ENCODE peak calls at places on chromosome 10, in four cellular contexts. E is keratinocyte, M is cardiac muscle cell, I is esophagus squamous epithelium. S is an unnamed sample.

GRCh38 chr10:132893090-132893489 is 49.3 kb downstream of the CFAP46 start:
- DNase-seq in M (no peak), E (no peak), I (no peak), S (no peak)

GRCh38 chr10:9214618-9215017 is 1160.1 kb downstream of the GATA3 start:
- DNase-seq in I (no peak), E (no peak), M (no peak), S (no peak)

GRCh38 chr10:72086466-72087391 is 1.6 kb downstream of the SPOCK2 start:
- DNase-seq in I (no peak), M (peak), E (no peak), S (no peak)

GRCh38 chr10:58264780-58265179 is 2.9 kb downstream of the IPMK start:
- DNase-seq in M (peak), E (no peak), I (no peak), S (no peak)

GRCh38 chr10:15419279-15419874 is 48.3 kb upstream of the FAM171A1 start:
- DNase-seq in I (no peak), M (peak), E (no peak), S (no peak)

GRCh38 chr10:100912013-100912608 is 652 bp upstream of the SLF2 start:
- DNase-seq in E (no peak), I (no peak), M (no peak), S (no peak)

GRCh38 chr10:103102195-103102594 is 90.9 kb downstream of the NT5C2 start:
- DNase-seq in E (no peak), M (no peak), I (no peak), S (no peak)

GRCh38 chr10:22976535-22976934 is 48.7 kb downstream of the ARMC3 start:
- DNase-seq in I (no peak), M (no peak), E (no peak), S (no peak)

GRCh38 chr10:60139798-60140566 is 233.6 kb upstream of the CCDC6 start:
- DNase-seq in M (peak), E (no peak), I (no peak), S (no peak)

GRCh38 chr10:86374664-86375063 is 8.1 kb upstream of the GRID1 start:
- DNase-seq in M (no peak), E (no peak), I (no peak), S (no peak)

GRCh38 chr10:112751651-112752050 is 198.4 kb upstream of the TCF7L2 start:
- DNase-seq in I (no peak), M (no peak), E (no peak), S (no peak)

GRCh38 chr10:30188101-30188500 is 128.7 kb upstream of the JCAD start:
- DNase-seq in I (no peak), M (no peak), E (no peak), S (no peak)

GRCh38 chr10:57222129-57222528 is 861.1 kb upstream of the ZWINT start:
- DNase-seq in I (no peak), M (no peak), E (no peak), S (no peak)

GRCh38 chr10:72068901-72069446 is 19.4 kb downstream of the SPOCK2 start:
- DNase-seq in I (no peak), E (no peak), M (no peak), S (no peak)

GRCh38 chr10:108852211-108852610 is 1071.1 kb downstream of the XPNPEP1 start:
- DNase-seq in I (no peak), E (no peak), M (no peak), S (no peak)

GRCh38 chr10:132570771-132571564 is 33.4 kb downstream of the INPP5A start:
- DNase-seq in E (peak), I (peak), M (no peak), S (no peak)

DNA sequence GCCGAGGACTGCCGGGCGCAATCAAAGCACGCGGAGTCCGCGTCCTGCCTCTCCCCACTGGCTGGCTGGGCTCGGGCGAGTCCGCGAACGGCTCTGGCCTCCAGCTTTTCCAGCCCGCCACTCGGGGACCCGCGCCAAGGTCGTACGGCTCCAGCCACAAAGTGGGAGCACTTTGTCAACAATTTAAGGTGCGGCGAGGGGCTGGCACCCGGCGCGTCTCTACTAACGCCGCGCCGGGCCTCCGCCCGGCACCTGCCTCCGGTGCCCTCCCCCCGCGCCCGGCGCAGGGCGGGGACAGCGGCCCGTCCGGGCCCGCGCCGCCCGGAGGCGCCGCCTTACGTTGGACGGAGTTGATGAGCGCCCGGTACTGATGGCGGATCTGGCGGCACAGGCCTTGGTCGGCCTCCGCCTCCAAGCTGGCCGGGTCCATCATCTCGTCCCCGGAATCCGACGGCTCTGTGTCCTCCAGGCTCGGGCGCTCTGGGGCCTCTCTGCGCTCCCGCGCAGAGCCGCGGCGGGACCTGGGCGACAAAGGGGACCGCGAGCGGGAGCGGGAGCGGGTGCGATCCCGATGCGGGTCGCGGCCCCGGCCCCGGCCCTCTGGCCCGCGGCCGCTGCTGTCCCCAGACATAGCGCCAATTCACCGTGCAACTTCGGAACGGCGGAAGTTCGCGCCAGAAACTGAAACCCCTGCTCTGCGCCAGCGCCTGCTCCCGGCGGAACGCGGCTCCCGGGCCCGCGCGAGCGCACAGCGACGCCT is at the start of gene NSMCE4A:
- DNase-seq in E (no peak), I (no peak), M (peak), S (no peak)
- TF ChIP-seq CTCF in E (no peak), I (no peak), M (peak), S (no peak)

GRCh38 chr10:92470026-92470425 is 103.9 kb downstream of the IDE start:
- DNase-seq in M (no peak), I (no peak), E (no peak), S (no peak)
- H3K27ac ChIP-seq in M (no peak), I (no peak), E (no peak), S (no peak)

GRCh38 chr10:89339860-89340259 is 12.1 kb downstream of the IFIT3 start:
- DNase-seq in M (no peak), I (no peak), E (no peak), S (no peak)
- TF ChIP-seq CTCF in M (no peak), I (no peak), E (no peak), S (no peak)

DNA sequence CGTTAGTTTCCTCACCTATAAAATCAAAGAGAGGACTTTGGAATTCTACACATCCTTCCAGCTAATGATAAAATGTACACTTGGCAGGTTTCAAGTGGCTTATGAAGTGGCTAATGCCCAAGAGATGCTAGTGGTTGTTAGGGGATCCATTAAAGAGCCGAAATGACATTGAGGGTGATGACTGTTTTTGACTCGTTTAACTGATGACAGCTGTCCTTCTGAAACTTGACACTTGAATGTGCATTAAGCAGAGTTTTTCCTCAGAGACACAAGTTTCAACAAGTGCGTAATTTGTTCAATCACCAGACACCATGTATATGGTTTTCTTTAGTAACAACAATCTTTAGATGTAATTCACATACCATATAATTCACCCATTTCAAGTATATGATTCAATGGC is 1.6 kb upstream of the PRF1 start:
- DNase-seq in I (no peak), M (no peak), E (no peak), S (no peak)
- H3K27ac ChIP-seq in I (no peak), M (no peak), E (no peak), S (no peak)

DNA sequence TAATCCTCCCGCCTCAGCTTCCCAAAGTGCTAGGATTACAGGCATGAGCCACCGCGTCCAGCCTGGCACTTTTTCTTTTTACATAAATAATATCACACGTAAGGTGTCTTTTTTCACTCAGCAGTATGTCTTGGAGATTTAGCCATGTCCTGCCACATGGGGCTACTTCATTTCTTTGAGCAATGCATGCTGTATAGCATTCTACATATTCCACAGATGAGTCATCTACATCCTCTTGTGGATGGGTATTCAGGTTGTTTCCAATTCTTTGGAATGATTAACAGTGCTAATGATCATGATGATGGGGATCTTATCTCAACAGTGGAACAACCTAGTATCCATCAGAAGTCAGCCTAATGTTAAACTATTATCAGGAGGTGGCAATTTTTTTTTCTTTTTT is 50.8 kb downstream of the ZNF503 start:
- DNase-seq in M (no peak), E (peak), I (no peak), S (no peak)
- TF ChIP-seq CTCF in M (peak), E (no peak), I (no peak), S (no peak)

GRCh38 chr10:26858707-26859034 is 2.1 kb downstream of the ABI1 start:
- DNase-seq in I (no peak), M (no peak), E (peak), S (no peak)
- H3K27ac ChIP-seq in I (peak), M (peak), E (peak), S (peak)

GRCh38 chr10:77711683-77712049 is 74.1 kb upstream of the KCNMA1 start:
- DNase-seq in E (no peak), I (no peak), M (no peak), S (no peak)
- TF ChIP-seq CTCF in E (no peak), I (no peak), M (no peak), S (no peak)

S was measured in thoracic aorta.